ENCODE peak calls at places on chromosome 14, in ten cellular contexts. R, I, V, A, T, H, F, J, G and C are unnamed samples.
A peak's percentile ranks its signal among the peaks of the same experiment; 100 is the strongest.

GRCh38 chr14:55731881-55732498 is 152.0 kb downstream of the KTN1 start:
- DNase-seq in R (no peak), I (no peak), V (peak; percentile 43), A (peak; percentile 80), T (no peak), H (peak; percentile 71), F (peak; percentile 43), J (no peak), G (no peak), C (no peak)

GRCh38 chr14:32666310-32666709 is 272.4 kb upstream of the NPAS3 start:
- DNase-seq in R (no peak), I (no peak), V (no peak), A (no peak), T (no peak), H (peak; percentile 70), F (no peak), J (no peak), G (no peak), C (peak; percentile 70)

GRCh38 chr14:103002578-103003350 is 54.6 kb downstream of the CDC42BPB start:
- DNase-seq in R (peak; percentile 32), I (no peak), V (no peak), A (no peak), T (no peak), H (no peak), F (no peak), J (no peak), G (no peak), C (no peak)

GRCh38 chr14:60710506-60710905 is 13.6 kb downstream of the SIX4 start:
- DNase-seq in R (no peak), I (no peak), V (no peak), A (no peak), T (no peak), H (no peak), F (no peak), J (no peak), G (no peak), C (no peak)

GRCh38 chr14:102481371-102481770 is 28.2 kb downstream of the ANKRD9 start:
- DNase-seq in R (no peak), I (no peak), V (no peak), A (no peak), T (no peak), H (no peak), F (no peak), J (no peak), G (no peak), C (no peak)

GRCh38 chr14:79842270-79842669 is 369.0 kb downstream of the DIO2 start:
- DNase-seq in R (no peak), I (no peak), V (no peak), A (peak; percentile 66), T (peak; percentile 89), H (peak; percentile 6), F (peak; percentile 16), J (peak; percentile 91), G (no peak), C (no peak)

GRCh38 chr14:69079188-69079742 is 73.7 kb downstream of the DCAF5 start:
- DNase-seq in R (no peak), I (no peak), V (no peak), A (peak; percentile 95), T (peak; percentile 94), H (peak; percentile 79), F (peak; percentile 73), J (peak; percentile 95), G (no peak), C (peak; percentile 20)

GRCh38 chr14:95515523-95516517 is 630 bp downstream of the SYNE3 start:
- DNase-seq in R (peak; percentile 90), I (no peak), V (peak; percentile 44), A (peak; percentile 40), T (peak; percentile 27), H (peak; percentile 80), F (peak; percentile 79), J (peak; percentile 52), G (peak; percentile 88), C (no peak)

GRCh38 chr14:57085043-57085442 is 183.7 kb downstream of the EXOC5 start:
- DNase-seq in R (no peak), I (no peak), V (no peak), A (no peak), T (no peak), H (no peak), F (no peak), J (no peak), G (no peak), C (no peak)

GRCh38 chr14:33237102-33237501 is 298.4 kb downstream of the NPAS3 start:
- DNase-seq in R (no peak), I (no peak), V (no peak), A (no peak), T (peak; percentile 77), H (no peak), F (peak; percentile 36), J (peak; percentile 81), G (no peak), C (no peak)

GRCh38 chr14:29216774-29217232 is 450.2 kb downstream of the FOXG1 start:
- DNase-seq in R (no peak), I (no peak), V (no peak), A (peak; percentile 85), T (peak; percentile 47), H (no peak), F (no peak), J (peak; percentile 57), G (no peak), C (no peak)

GRCh38 chr14:71650187-71650586 is 282.0 kb upstream of the RGS6 start:
- DNase-seq in R (no peak), I (no peak), V (no peak), A (no peak), T (no peak), H (no peak), F (no peak), J (peak; percentile 31), G (no peak), C (no peak)

GRCh38 chr14:97833291-97833690 is 1036.1 kb downstream of the VRK1 start:
- DNase-seq in R (no peak), I (no peak), V (no peak), A (no peak), T (no peak), H (no peak), F (no peak), J (no peak), G (no peak), C (no peak)

GRCh38 chr14:77314043-77314442 is 6.6 kb downstream of the POMT2 start:
- DNase-seq in R (no peak), I (no peak), V (no peak), A (peak; percentile 92), T (peak; percentile 43), H (peak; percentile 78), F (peak; percentile 94), J (peak; percentile 57), G (no peak), C (no peak)
- H3K9ac ChIP-seq in R (no peak overlapping the region), I (no peak overlapping the region), V (no peak overlapping the region), A (peak overlapping the region; percentile 22), T (peak overlapping the region; percentile 24), H (no peak overlapping the region), F (no peak overlapping the region), J (no peak overlapping the region), G (no peak overlapping the region), C (no peak overlapping the region)

DNA sequence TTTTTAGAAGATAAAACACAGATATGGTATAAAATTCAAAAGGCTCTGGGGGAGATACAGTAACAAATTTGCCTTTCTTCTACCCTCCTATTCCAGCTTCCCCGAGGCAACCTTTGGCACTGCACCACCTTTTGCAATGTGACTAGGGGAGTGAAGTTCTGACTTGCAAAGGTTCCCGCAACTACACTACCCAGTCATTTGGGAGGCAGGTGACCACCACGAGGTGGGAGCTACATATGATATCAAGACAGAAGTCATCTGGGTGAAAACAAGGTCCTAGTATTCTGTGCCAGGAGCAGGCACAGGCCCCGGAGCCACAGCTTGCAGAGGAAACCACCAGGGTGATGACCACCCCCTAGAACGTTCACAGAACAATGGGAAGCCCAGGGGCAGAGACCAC is 141.5 kb downstream of the TTC7B start:
- DNase-seq in R (no peak), I (no peak), V (no peak), A (no peak), T (no peak), H (no peak), F (no peak), J (no peak), G (no peak), C (no peak)
- H3K9ac ChIP-seq in R (no peak overlapping the region), I (no peak overlapping the region), V (no peak overlapping the region), A (no peak overlapping the region), T (no peak overlapping the region), H (no peak overlapping the region), F (no peak overlapping the region), J (no peak overlapping the region), G (no peak overlapping the region), C (no peak overlapping the region)

GRCh38 chr14:53151523-53151866 is 1.6 kb downstream of the DDHD1 start:
- DNase-seq in R (no peak), I (no peak), V (no peak), A (no peak), T (no peak), H (no peak), F (no peak), J (no peak), G (no peak), C (no peak)
- H3K9ac ChIP-seq in R (peak overlapping the region; percentile 56), I (peak overlapping the region; percentile 90), V (no peak overlapping the region), A (peak overlapping the region; percentile 67), T (peak overlapping the region; percentile 82), H (peak overlapping the region; percentile 90), F (peak overlapping the region; percentile 64), J (peak overlapping the region; percentile 73), G (peak overlapping the region; percentile 72), C (peak overlapping the region; percentile 77)

GRCh38 chr14:21509432-21510143 is 1.6 kb downstream of the METTL3 start:
- DNase-seq in R (no peak), I (no peak), V (no peak), A (no peak), T (no peak), H (no peak), F (no peak), J (no peak), G (no peak), C (no peak)
- H3K9ac ChIP-seq in R (no peak overlapping the region), I (peak overlapping the region; percentile 99), V (no peak overlapping the region), A (peak overlapping the region; percentile 97), T (peak overlapping the region; percentile 93), H (no peak overlapping the region), F (peak overlapping the region; percentile 97), J (peak overlapping the region; percentile 76), G (no peak overlapping the region), C (peak overlapping the region; percentile 97)

GRCh38 chr14:90807060-90807459 is 9.2 kb downstream of the TTC7B start:
- DNase-seq in R (no peak), I (no peak), V (no peak), A (no peak), T (no peak), H (no peak), F (no peak), J (no peak), G (no peak), C (no peak)
- H3K9ac ChIP-seq in R (peak overlapping the region; percentile 37), I (no peak overlapping the region), V (peak overlapping the region; percentile 63), A (no peak overlapping the region), T (no peak overlapping the region), H (peak overlapping the region; percentile 46), F (no peak overlapping the region), J (no peak overlapping the region), G (no peak overlapping the region), C (no peak overlapping the region)

GRCh38 chr14:74570696-74571095 is 41.3 kb downstream of the LTBP2 start:
- DNase-seq in R (no peak), I (no peak), V (no peak), A (no peak), T (no peak), H (no peak), F (no peak), J (no peak), G (no peak), C (no peak)
- H3K9ac ChIP-seq in R (no peak overlapping the region), I (no peak overlapping the region), V (no peak overlapping the region), A (peak overlapping the region; percentile 80), T (peak overlapping the region; percentile 20), H (peak overlapping the region; percentile 84), F (no peak overlapping the region), J (peak overlapping the region; percentile 41), G (no peak overlapping the region), C (no peak overlapping the region)

GRCh38 chr14:24439830-24440605 is 2.6 kb downstream of the SDR39U1 start:
- DNase-seq in R (peak; percentile 71), I (no peak), V (no peak), A (no peak), T (no peak), H (no peak), F (no peak), J (no peak), G (no peak), C (no peak)
- H3K9ac ChIP-seq in R (no peak overlapping the region), I (no peak overlapping the region), V (no peak overlapping the region), A (no peak overlapping the region), T (peak overlapping the region; percentile 9), H (peak overlapping the region; percentile 96), F (no peak overlapping the region), J (no peak overlapping the region), G (no peak overlapping the region), C (no peak overlapping the region)